ENCODE peak calls at places on chromosomes 12 and 14, in six cellular contexts. A, I, B, G, D and R are unnamed samples. For H3K4me1, the result is how much of the 10 kb centered on the place peaks cover.

GRCh38 chr12:22416831-22417230 is 82.3 kb upstream of the ST8SIA1 start:
- DNase-seq in A (no peak), I (no peak), B (no peak), G (no peak), D (no peak), R (no peak)

GRCh38 chr14:92850492-92850891 is 56.4 kb downstream of the GOLGA5 start:
- DNase-seq in A (no peak), I (no peak), B (no peak), G (no peak), D (no peak), R (no peak)

GRCh38 chr12:55736780-55737580 is 5.9 kb upstream of the GDF11 start:
- DNase-seq in A (peak), I (peak), B (peak), G (no peak), D (peak), R (no peak)

GRCh38 chr12:57135939-57136338 is 7.7 kb downstream of the LRP1 start:
- DNase-seq in A (peak), I (peak), B (no peak), G (peak), D (no peak), R (no peak)

GRCh38 chr14:67411820-67412421 is at the start of gene PLEK2:
- DNase-seq in A (peak), I (peak), B (peak), G (peak), D (no peak), R (no peak)

GRCh38 chr14:92626041-92626440 is 112.5 kb downstream of the RIN3 start:
- DNase-seq in A (no peak), I (no peak), B (no peak), G (no peak), D (no peak), R (no peak)

GRCh38 chr12:21656931-21657335 is 709 bp downstream of the LDHB start:
- DNase-seq in A (peak), I (peak), B (peak), G (no peak), D (peak), R (no peak)

GRCh38 chr14:96576937-96577336 is 74.8 kb downstream of the PAPOLA start:
- DNase-seq in A (no peak), I (no peak), B (no peak), G (no peak), D (no peak), R (no peak)

GRCh38 chr12:57810450-57810849 is 8.1 kb downstream of the AVIL start:
- DNase-seq in A (no peak), I (peak), B (no peak), G (no peak), D (no peak), R (no peak)

GRCh38 chr12:107242189-107242588 is 148.8 kb upstream of the CRY1 start:
- DNase-seq in A (no peak), I (no peak), B (no peak), G (no peak), D (no peak), R (no peak)

GRCh38 chr12:107243316-107243715 is 150.0 kb upstream of the CRY1 start:
- DNase-seq in A (no peak), I (no peak), B (no peak), G (no peak), D (no peak), R (no peak)

GRCh38 chr12:107244584-107244983 is 151.2 kb upstream of the CRY1 start:
- DNase-seq in A (no peak), I (no peak), B (no peak), G (no peak), D (no peak), R (no peak)

GRCh38 chr12:107238276-107238675 is 144.9 kb upstream of the CRY1 start:
- DNase-seq in A (no peak), I (no peak), B (no peak), G (no peak), D (no peak), R (no peak)

DNA sequence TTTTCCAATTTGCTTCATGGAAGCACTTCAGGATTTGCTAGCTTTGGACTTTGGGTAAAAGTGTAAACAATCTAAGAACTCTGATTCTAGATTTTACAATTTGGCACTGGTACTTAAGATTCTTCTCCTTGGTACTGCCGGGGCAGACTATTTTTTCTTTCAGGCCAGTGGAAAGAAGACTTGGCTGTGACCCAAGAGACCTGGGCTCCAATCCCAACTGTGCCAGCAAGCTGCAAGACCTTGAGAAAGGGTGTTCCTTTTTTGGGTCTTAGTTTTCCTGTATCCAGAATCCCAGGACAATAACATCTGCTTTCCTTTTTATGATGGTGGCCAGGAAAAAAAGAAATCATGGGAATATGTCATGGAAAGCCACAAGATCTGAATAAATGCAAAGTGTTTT is 148.1 kb upstream of the CRY1 start:
- DNase-seq in A (no peak), I (no peak), B (no peak), G (no peak), D (no peak), R (no peak)
- H3K4me1 ChIP-seq in A (under half), I (under half), B (under half), G (under half), D (under half), R (under half)

DNA sequence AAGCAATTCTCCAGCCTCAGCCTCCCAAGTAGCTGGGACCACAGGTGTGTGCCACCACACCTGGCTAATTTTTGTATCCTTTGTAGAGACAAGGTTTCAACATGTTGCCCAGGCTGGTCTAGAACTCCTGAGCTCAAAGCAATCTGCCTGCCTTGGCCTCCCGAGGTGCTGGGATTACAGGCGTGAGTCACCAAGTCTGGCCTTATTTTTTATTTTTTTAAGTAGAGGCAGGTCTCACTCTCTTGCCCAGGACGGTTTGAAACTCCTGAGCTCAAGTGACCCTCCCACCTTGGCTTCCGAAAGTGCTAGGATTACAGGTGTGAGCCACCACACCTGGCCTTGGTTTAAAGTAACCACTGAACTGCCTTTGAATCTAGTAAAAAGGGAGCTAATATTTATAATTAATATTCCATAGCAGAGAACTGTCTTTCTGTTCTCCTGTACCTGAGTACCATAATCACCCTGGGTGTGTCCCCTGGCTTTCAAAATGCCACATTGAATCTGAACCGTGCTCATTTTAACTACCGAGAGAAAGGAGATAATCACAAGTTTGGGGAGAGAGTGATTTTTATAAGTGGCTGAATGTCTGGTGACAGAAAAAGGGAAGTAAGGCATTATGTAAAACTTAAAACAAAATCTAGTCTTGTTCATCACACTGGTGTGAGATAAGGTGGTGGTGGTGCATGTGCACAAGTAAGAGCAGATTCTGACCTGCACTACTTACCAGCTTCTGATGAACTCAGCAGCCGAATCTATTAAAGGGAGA is 56.6 kb downstream of the SPPL3 start:
- DNase-seq in A (no peak), I (no peak), B (no peak), G (no peak), D (no peak), R (peak)
- H3K4me1 ChIP-seq in A (under half), I (half or more), B (under half), G (under half), D (half or more), R (half or more)

GRCh38 chr12:104686196-104686595 is 229.4 kb downstream of the CHST11 start:
- DNase-seq in A (no peak), I (no peak), B (no peak), G (no peak), D (no peak), R (no peak)

GRCh38 chr12:104684884-104685283 is 228.1 kb downstream of the CHST11 start:
- DNase-seq in A (no peak), I (peak), B (no peak), G (no peak), D (no peak), R (no peak)

GRCh38 chr12:104682790-104683279 is 226.1 kb downstream of the CHST11 start:
- DNase-seq in A (no peak), I (no peak), B (peak), G (no peak), D (no peak), R (peak)

GRCh38 chr12:104681012-104681690 is 224.4 kb downstream of the CHST11 start:
- DNase-seq in A (no peak), I (no peak), B (no peak), G (no peak), D (no peak), R (no peak)

DNA sequence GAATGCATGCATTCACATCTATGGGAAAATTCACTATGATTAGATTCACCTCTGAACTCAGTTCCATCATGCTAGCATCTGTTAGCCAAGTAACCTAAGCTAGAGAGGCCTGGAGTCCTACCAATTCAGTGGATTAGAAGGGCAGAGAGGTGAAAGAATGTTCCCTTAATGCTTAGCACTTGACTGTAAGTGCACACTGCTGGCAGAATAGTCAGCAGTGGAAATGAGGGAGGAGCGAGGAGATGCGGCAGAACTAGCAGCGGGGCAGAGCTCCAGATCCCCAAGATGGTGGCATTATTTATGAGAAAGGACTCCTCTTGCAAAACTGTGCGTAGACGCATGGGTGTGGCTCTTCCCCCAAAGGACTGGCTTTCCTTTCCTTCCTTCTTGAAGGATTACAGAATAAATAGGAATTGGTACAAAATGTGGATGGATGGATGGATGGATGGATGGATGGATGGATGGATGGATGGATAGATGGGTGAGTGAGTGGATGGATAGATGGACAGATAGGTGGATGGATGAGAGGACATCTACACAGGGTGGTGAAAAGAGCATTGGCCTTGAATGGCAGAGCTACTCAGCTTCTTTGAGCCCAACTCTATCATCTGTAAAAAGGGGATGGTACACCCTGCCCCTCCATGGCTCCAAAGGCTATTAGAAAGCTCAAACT is 227.2 kb downstream of the CHST11 start:
- DNase-seq in A (no peak), I (no peak), B (no peak), G (no peak), D (no peak), R (no peak)
- H3K4me1 ChIP-seq in A (under half), I (under half), B (under half), G (under half), D (under half), R (under half)

DNA sequence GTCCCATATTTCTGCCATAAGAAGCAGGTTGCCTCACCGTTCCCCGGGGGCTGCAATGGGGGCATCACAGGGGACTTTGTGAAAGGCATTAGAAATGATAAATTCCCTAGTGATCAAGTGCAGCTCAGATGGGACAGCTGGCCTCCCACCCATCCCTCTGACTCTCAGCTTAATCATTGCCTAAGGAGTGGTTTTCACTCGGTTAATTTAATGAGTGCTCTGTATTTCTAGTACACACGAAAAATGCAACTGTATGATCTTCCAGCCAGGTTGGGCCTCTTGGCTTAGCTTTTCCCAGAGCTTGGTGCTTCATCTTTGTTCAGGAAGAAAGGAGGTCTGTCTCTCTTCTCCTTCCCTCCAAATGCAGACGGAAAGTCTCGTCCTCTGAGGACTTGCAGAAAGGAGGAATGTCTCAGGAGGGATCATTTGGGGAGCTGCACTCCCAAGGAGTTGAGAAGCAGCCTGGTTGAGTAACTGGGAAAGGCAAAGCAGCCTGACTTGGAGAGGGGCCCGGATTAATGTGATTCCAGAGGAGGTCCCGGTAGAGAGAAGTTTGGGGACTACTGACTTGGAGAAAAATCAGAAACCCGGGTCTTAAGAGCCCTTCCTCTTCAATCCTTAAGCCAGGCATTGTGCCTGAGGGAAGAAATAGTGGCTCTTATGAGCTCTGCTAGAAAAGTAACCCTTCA is 7.2 kb downstream of the CD9 start:
- DNase-seq in A (no peak), I (no peak), B (no peak), G (no peak), D (no peak), R (no peak)
- H3K4me1 ChIP-seq in A (under half), I (under half), B (under half), G (under half), D (half or more), R (under half)

GRCh38 chr12:69096669-69097364 is 142.6 kb upstream of the CPSF6 start:
- DNase-seq in A (no peak), I (peak), B (no peak), G (no peak), D (no peak), R (no peak)

GRCh38 chr12:69097619-69098368 is 141.6 kb upstream of the CPSF6 start:
- DNase-seq in A (no peak), I (peak), B (no peak), G (no peak), D (no peak), R (no peak)

GRCh38 chr12:69092137-69092536 is 147.2 kb upstream of the CPSF6 start:
- DNase-seq in A (no peak), I (no peak), B (no peak), G (no peak), D (no peak), R (no peak)

GRCh38 chr12:69095765-69096477 is 143.4 kb upstream of the CPSF6 start:
- DNase-seq in A (no peak), I (peak), B (no peak), G (no peak), D (no peak), R (no peak)

GRCh38 chr12:69094606-69095216 is 144.7 kb upstream of the CPSF6 start:
- DNase-seq in A (no peak), I (no peak), B (no peak), G (no peak), D (no peak), R (no peak)
- H3K4me1 ChIP-seq in A (under half), I (under half), B (under half), G (under half), D (under half), R (under half)

DNA sequence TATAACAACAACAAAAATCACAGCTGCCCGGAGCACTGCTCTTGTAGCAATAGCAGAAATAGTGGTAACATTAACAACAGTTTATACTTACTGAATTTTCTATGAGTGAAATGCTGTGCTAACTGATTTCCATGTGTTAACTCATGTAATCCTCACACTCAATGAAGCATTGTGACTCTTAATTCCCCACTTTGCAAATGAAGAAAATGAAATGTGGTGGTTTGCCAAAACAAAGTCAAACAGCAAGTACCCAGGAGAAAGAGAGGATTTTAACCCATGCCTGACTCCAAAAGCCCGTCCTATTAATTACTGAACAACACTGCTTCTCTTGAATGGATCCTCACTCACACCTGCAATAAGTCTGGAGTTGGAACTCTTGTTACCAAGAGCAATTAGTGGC is 123.5 kb downstream of the MED13L start:
- DNase-seq in A (no peak), I (no peak), B (no peak), G (no peak), D (no peak), R (no peak)
- H3K4me1 ChIP-seq in A (under half), I (half or more), B (under half), G (under half), D (half or more), R (under half)

DNA sequence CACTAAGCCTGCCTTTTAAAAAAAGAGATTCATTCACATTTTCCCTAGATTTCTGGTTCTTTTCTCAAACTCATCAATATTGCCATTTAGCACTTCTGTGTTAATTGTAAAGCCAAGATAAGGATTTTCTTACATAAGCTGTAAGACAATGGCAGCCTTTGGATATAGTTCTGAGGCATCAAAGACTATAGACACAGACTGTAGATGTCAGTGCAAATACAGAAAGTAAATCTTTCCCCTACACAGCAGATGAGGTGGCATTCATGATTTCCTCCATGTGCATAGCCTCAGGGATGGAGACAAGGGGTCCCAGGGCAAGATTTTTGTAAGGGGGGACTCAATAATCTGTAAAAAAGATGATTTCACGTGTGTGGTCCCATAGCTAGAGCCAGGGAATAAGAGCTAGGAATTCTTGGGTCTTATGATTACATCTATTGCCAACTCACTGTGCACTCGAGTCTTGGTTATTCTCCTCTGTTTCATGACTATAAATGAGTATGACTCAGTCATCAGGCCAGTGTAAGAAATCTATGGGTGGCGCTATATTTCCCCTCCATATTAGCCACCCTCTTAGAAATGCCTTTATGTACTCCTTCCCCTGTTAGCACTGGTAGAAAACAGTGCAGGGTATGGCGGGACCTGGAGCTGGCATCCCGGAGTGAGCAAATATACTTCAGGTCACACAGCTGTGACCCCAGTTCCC is 207.5 kb downstream of the EXOC5 start:
- DNase-seq in A (no peak), I (no peak), B (no peak), G (no peak), D (no peak), R (no peak)
- H3K4me1 ChIP-seq in A (under half), I (under half), B (under half), G (under half), D (under half), R (under half)

GRCh38 chr12:53045646-53046045 is 4.2 kb upstream of the TNS2 start:
- DNase-seq in A (no peak), I (peak), B (no peak), G (no peak), D (peak), R (no peak)
- H3K4me1 ChIP-seq in A (under half), I (under half), B (under half), G (under half), D (half or more), R (under half)

GRCh38 chr12:27580561-27581330 is 56.7 kb downstream of the PPFIBP1 start:
- DNase-seq in A (no peak), I (no peak), B (no peak), G (no peak), D (no peak), R (no peak)
- H3K4me1 ChIP-seq in A (under half), I (under half), B (under half), G (under half), D (under half), R (under half)